ENCODE peak calls at places on chromosome 5, in ten cellular contexts. One of them, this sample, is unnamed.

GRCh38 chr5:37184748-37185364 is 64.3 kb downstream of the CPLANE1 start:
- DNase-seq in stomach: no peak
- DNase-seq in naive thymus-derived CD4-positive, alpha-beta T cell: no peak
- DNase-seq in upper lobe of left lung: no peak
- DNase-seq in mesendoderm: no peak
- DNase-seq in tibial nerve: no peak
- DNase-seq in AG04450: no peak
- DNase-seq in CD8-positive, alpha-beta memory T cell: no peak
- DNase-seq in A549: no peak
- DNase-seq in PC-3: no peak
- DNase-seq in this sample: no peak

GRCh38 chr5:62547929-62548678 is 30.5 kb upstream of the LRRC70 start:
- DNase-seq in stomach: no peak
- DNase-seq in naive thymus-derived CD4-positive, alpha-beta T cell: no peak
- DNase-seq in upper lobe of left lung: no peak
- DNase-seq in mesendoderm: no peak
- DNase-seq in tibial nerve: no peak
- DNase-seq in AG04450: peak; percentile 4
- DNase-seq in CD8-positive, alpha-beta memory T cell: no peak
- DNase-seq in A549: no peak
- DNase-seq in PC-3: no peak
- DNase-seq in this sample: no peak

GRCh38 chr5:150021491-150022162 is 21.1 kb downstream of the HMGXB3 start:
- DNase-seq in stomach: no peak
- DNase-seq in naive thymus-derived CD4-positive, alpha-beta T cell: no peak
- DNase-seq in upper lobe of left lung: peak; percentile 61
- DNase-seq in mesendoderm: peak; percentile 74
- DNase-seq in tibial nerve: no peak
- DNase-seq in AG04450: no peak
- DNase-seq in CD8-positive, alpha-beta memory T cell: no peak
- DNase-seq in A549: no peak
- DNase-seq in PC-3: peak; percentile 88
- DNase-seq in this sample: no peak

GRCh38 chr5:73694089-73694488 is 68.1 kb downstream of the ARHGEF28 start:
- DNase-seq in stomach: no peak
- DNase-seq in naive thymus-derived CD4-positive, alpha-beta T cell: no peak
- DNase-seq in upper lobe of left lung: no peak
- DNase-seq in mesendoderm: no peak
- DNase-seq in tibial nerve: no peak
- DNase-seq in AG04450: no peak
- DNase-seq in CD8-positive, alpha-beta memory T cell: no peak
- DNase-seq in A549: no peak
- DNase-seq in PC-3: no peak
- DNase-seq in this sample: no peak

GRCh38 chr5:116370886-116371285 is 203.7 kb downstream of the SEMA6A start:
- DNase-seq in stomach: no peak
- DNase-seq in naive thymus-derived CD4-positive, alpha-beta T cell: no peak
- DNase-seq in upper lobe of left lung: no peak
- DNase-seq in mesendoderm: no peak
- DNase-seq in tibial nerve: no peak
- DNase-seq in AG04450: no peak
- DNase-seq in CD8-positive, alpha-beta memory T cell: no peak
- DNase-seq in A549: no peak
- DNase-seq in PC-3: peak; percentile 3
- DNase-seq in this sample: no peak

GRCh38 chr5:137728048-137728447 is 7.8 kb downstream of the KLHL3 start:
- DNase-seq in stomach: no peak
- DNase-seq in naive thymus-derived CD4-positive, alpha-beta T cell: no peak
- DNase-seq in upper lobe of left lung: no peak
- DNase-seq in mesendoderm: no peak
- DNase-seq in tibial nerve: no peak
- DNase-seq in AG04450: no peak
- DNase-seq in CD8-positive, alpha-beta memory T cell: no peak
- DNase-seq in A549: no peak
- DNase-seq in PC-3: no peak
- DNase-seq in this sample: no peak

GRCh38 chr5:79561525-79561893 is 47.6 kb upstream of the HOMER1 start:
- DNase-seq in stomach: no peak
- DNase-seq in naive thymus-derived CD4-positive, alpha-beta T cell: peak; percentile 28
- DNase-seq in upper lobe of left lung: no peak
- DNase-seq in mesendoderm: no peak
- DNase-seq in tibial nerve: no peak
- DNase-seq in AG04450: no peak
- DNase-seq in CD8-positive, alpha-beta memory T cell: no peak
- DNase-seq in A549: no peak
- DNase-seq in PC-3: no peak
- DNase-seq in this sample: no peak

GRCh38 chr5:5141011-5141599 is 975 bp downstream of the ADAMTS16 start:
- DNase-seq in stomach: no peak
- DNase-seq in naive thymus-derived CD4-positive, alpha-beta T cell: no peak
- DNase-seq in upper lobe of left lung: no peak
- DNase-seq in mesendoderm: no peak
- DNase-seq in tibial nerve: no peak
- DNase-seq in AG04450: no peak
- DNase-seq in CD8-positive, alpha-beta memory T cell: no peak
- DNase-seq in A549: no peak
- DNase-seq in PC-3: peak; percentile 16
- DNase-seq in this sample: no peak

GRCh38 chr5:138694146-138694545 is 59.1 kb upstream of the CTNNA1 start:
- DNase-seq in stomach: no peak
- DNase-seq in naive thymus-derived CD4-positive, alpha-beta T cell: no peak
- DNase-seq in upper lobe of left lung: no peak
- DNase-seq in mesendoderm: peak; percentile 14
- DNase-seq in tibial nerve: no peak
- DNase-seq in AG04450: no peak
- DNase-seq in CD8-positive, alpha-beta memory T cell: no peak
- DNase-seq in A549: no peak
- DNase-seq in PC-3: no peak
- DNase-seq in this sample: no peak

GRCh38 chr5:98349251-98349989 is 424.0 kb upstream of the RGMB start:
- DNase-seq in stomach: no peak
- DNase-seq in naive thymus-derived CD4-positive, alpha-beta T cell: no peak
- DNase-seq in upper lobe of left lung: no peak
- DNase-seq in mesendoderm: peak; percentile 70
- DNase-seq in tibial nerve: no peak
- DNase-seq in AG04450: no peak
- DNase-seq in CD8-positive, alpha-beta memory T cell: no peak
- DNase-seq in A549: no peak
- DNase-seq in PC-3: peak; percentile 94
- DNase-seq in this sample: no peak

GRCh38 chr5:139190125-139190524 is 8.0 kb downstream of the SIL1 start:
- DNase-seq in stomach: no peak
- DNase-seq in naive thymus-derived CD4-positive, alpha-beta T cell: no peak
- DNase-seq in upper lobe of left lung: no peak
- DNase-seq in mesendoderm: no peak
- DNase-seq in tibial nerve: no peak
- DNase-seq in AG04450: peak; percentile 81
- DNase-seq in CD8-positive, alpha-beta memory T cell: no peak
- DNase-seq in A549: no peak
- DNase-seq in PC-3: no peak
- DNase-seq in this sample: no peak

GRCh38 chr5:60297658-60298057 is 402.3 kb downstream of the DEPDC1B start:
- DNase-seq in stomach: no peak
- DNase-seq in naive thymus-derived CD4-positive, alpha-beta T cell: no peak
- DNase-seq in upper lobe of left lung: no peak
- DNase-seq in mesendoderm: no peak
- DNase-seq in tibial nerve: no peak
- DNase-seq in AG04450: no peak
- DNase-seq in CD8-positive, alpha-beta memory T cell: no peak
- DNase-seq in A549: no peak
- DNase-seq in PC-3: no peak
- DNase-seq in this sample: no peak

GRCh38 chr5:92505925-92506324 is 1075.1 kb downstream of the NR2F1-AS1 start:
- DNase-seq in stomach: no peak
- DNase-seq in naive thymus-derived CD4-positive, alpha-beta T cell: no peak
- DNase-seq in upper lobe of left lung: no peak
- DNase-seq in mesendoderm: no peak
- DNase-seq in tibial nerve: no peak
- DNase-seq in AG04450: no peak
- DNase-seq in CD8-positive, alpha-beta memory T cell: no peak
- DNase-seq in A549: no peak
- DNase-seq in PC-3: no peak
- DNase-seq in this sample: no peak

GRCh38 chr5:141973871-141974595 is 5.1 kb downstream of the RNF14 start:
- DNase-seq in stomach: no peak
- DNase-seq in naive thymus-derived CD4-positive, alpha-beta T cell: no peak
- DNase-seq in upper lobe of left lung: no peak
- DNase-seq in mesendoderm: no peak
- DNase-seq in tibial nerve: no peak
- DNase-seq in AG04450: peak; percentile 48
- DNase-seq in CD8-positive, alpha-beta memory T cell: no peak
- DNase-seq in A549: no peak
- DNase-seq in PC-3: peak; percentile 52
- DNase-seq in this sample: no peak

GRCh38 chr5:8984386-8984785 is 561.5 kb downstream of the SEMA5A start:
- DNase-seq in stomach: no peak
- DNase-seq in naive thymus-derived CD4-positive, alpha-beta T cell: no peak
- DNase-seq in upper lobe of left lung: no peak
- DNase-seq in mesendoderm: no peak
- DNase-seq in tibial nerve: no peak
- DNase-seq in AG04450: no peak
- DNase-seq in CD8-positive, alpha-beta memory T cell: no peak
- DNase-seq in A549: no peak
- DNase-seq in PC-3: no peak
- DNase-seq in this sample: no peak

GRCh38 chr5:154753792-154754191 is 1.4 kb upstream of the LARP1 start:
- DNase-seq in stomach: peak; percentile 71
- DNase-seq in naive thymus-derived CD4-positive, alpha-beta T cell: no peak
- DNase-seq in upper lobe of left lung: no peak
- DNase-seq in mesendoderm: peak; percentile 45
- DNase-seq in tibial nerve: peak; percentile 84
- DNase-seq in AG04450: peak; percentile 87
- DNase-seq in CD8-positive, alpha-beta memory T cell: no peak
- DNase-seq in A549: no peak
- DNase-seq in PC-3: no peak
- DNase-seq in this sample: no peak
- H3K4me3 ChIP-seq in stomach: no peak overlapping the region
- H3K4me3 ChIP-seq in naive thymus-derived CD4-positive, alpha-beta T cell: no peak overlapping the region
- H3K4me3 ChIP-seq in upper lobe of left lung: peak overlapping the region; percentile 100
- H3K4me3 ChIP-seq in mesendoderm: no peak overlapping the region
- H3K4me3 ChIP-seq in tibial nerve: no peak overlapping the region
- H3K4me3 ChIP-seq in AG04450: no peak overlapping the region
- H3K4me3 ChIP-seq in CD8-positive, alpha-beta memory T cell: no peak overlapping the region
- H3K4me3 ChIP-seq in A549: peak overlapping the region; percentile 69
- H3K4me3 ChIP-seq in PC-3: no peak overlapping the region
- H3K4me3 ChIP-seq in this sample: peak overlapping the region; percentile 70

DNA sequence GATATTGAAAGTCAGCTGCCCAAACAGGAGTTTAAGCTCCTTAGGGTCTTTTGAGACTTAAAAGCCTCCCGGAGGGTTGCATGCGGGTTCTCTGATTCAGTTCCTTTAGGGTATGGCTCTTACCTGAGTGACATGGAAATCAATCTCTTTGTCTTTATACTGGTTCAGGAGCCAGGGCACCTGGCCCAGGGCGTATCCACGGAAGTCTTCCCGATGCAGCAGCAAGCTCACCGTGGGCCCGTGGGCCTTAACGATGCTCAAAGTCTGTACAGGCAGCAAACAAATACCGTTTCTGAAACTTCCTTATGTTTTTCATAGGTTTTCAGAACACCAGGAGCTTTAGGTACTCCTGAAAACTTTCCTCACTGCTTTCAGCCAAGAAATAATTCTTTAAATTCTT is 13.2 kb downstream of the MROH2B start:
- DNase-seq in stomach: no peak
- DNase-seq in naive thymus-derived CD4-positive, alpha-beta T cell: no peak
- DNase-seq in upper lobe of left lung: no peak
- DNase-seq in mesendoderm: no peak
- DNase-seq in tibial nerve: no peak
- DNase-seq in AG04450: no peak
- DNase-seq in CD8-positive, alpha-beta memory T cell: no peak
- DNase-seq in A549: no peak
- DNase-seq in PC-3: no peak
- DNase-seq in this sample: no peak
- H3K4me3 ChIP-seq in stomach: no peak overlapping the region
- H3K4me3 ChIP-seq in naive thymus-derived CD4-positive, alpha-beta T cell: no peak overlapping the region
- H3K4me3 ChIP-seq in upper lobe of left lung: no peak overlapping the region
- H3K4me3 ChIP-seq in mesendoderm: no peak overlapping the region
- H3K4me3 ChIP-seq in tibial nerve: no peak overlapping the region
- H3K4me3 ChIP-seq in AG04450: no peak overlapping the region
- H3K4me3 ChIP-seq in CD8-positive, alpha-beta memory T cell: no peak overlapping the region
- H3K4me3 ChIP-seq in A549: no peak overlapping the region
- H3K4me3 ChIP-seq in PC-3: no peak overlapping the region
- H3K4me3 ChIP-seq in this sample: no peak overlapping the region

GRCh38 chr5:135487839-135488514 is 35.8 kb upstream of the TIFAB start:
- DNase-seq in stomach: no peak
- DNase-seq in naive thymus-derived CD4-positive, alpha-beta T cell: no peak
- DNase-seq in upper lobe of left lung: no peak
- DNase-seq in mesendoderm: no peak
- DNase-seq in tibial nerve: no peak
- DNase-seq in AG04450: no peak
- DNase-seq in CD8-positive, alpha-beta memory T cell: no peak
- DNase-seq in A549: no peak
- DNase-seq in PC-3: no peak
- DNase-seq in this sample: no peak
- H3K4me3 ChIP-seq in stomach: no peak overlapping the region
- H3K4me3 ChIP-seq in naive thymus-derived CD4-positive, alpha-beta T cell: no peak overlapping the region
- H3K4me3 ChIP-seq in upper lobe of left lung: peak overlapping the region; percentile 37
- H3K4me3 ChIP-seq in mesendoderm: no peak overlapping the region
- H3K4me3 ChIP-seq in tibial nerve: no peak overlapping the region
- H3K4me3 ChIP-seq in AG04450: peak overlapping the region; percentile 13
- H3K4me3 ChIP-seq in CD8-positive, alpha-beta memory T cell: no peak overlapping the region
- H3K4me3 ChIP-seq in A549: peak overlapping the region; percentile 38
- H3K4me3 ChIP-seq in PC-3: peak overlapping the region; percentile 63
- H3K4me3 ChIP-seq in this sample: no peak overlapping the region

DNA sequence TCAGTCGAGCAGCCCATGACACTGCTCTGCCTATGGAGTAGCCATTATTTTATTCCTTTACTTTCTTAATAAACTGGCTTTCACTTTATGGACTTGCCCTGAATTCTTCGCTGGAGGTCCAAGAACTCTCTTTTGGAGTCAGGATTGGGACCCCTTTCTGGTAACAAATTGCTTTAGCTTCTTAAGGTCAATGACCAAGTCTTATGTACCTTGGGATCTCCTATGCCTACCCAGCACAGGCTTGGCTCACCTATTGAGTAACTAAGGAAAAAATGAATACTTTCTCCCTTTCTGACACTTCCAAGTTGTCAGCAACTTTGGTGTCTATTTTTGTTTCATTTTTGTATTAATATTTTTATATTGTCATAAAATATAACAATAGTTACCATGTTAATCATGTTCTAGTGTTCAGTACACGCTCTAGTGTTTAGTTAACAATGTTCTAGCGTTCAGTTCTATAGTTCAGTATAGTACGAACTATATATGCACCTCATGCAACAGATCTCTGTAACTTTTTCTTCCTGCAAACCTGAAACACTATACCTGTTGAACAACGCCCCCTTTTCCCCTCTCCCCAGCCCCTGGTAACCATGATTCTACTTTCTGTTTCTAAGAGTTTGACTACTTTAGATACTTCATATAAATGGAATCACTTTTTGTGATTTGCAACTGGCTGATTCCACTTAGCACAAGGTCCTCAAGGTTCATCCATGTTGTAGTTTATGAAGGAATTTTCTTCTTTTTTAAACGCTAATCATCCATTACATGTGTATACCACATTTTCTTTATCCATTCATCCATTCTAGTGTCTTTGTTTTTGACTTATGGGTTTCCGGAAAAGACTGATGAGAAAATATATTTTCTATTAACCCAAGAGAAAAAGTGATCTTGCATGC is 1.8 kb upstream of the RHOBTB3 start:
- DNase-seq in stomach: no peak
- DNase-seq in naive thymus-derived CD4-positive, alpha-beta T cell: no peak
- DNase-seq in upper lobe of left lung: no peak
- DNase-seq in mesendoderm: no peak
- DNase-seq in tibial nerve: no peak
- DNase-seq in AG04450: no peak
- DNase-seq in CD8-positive, alpha-beta memory T cell: no peak
- DNase-seq in A549: no peak
- DNase-seq in PC-3: no peak
- DNase-seq in this sample: no peak
- H3K4me3 ChIP-seq in stomach: no peak overlapping the region
- H3K4me3 ChIP-seq in naive thymus-derived CD4-positive, alpha-beta T cell: no peak overlapping the region
- H3K4me3 ChIP-seq in upper lobe of left lung: no peak overlapping the region
- H3K4me3 ChIP-seq in mesendoderm: no peak overlapping the region
- H3K4me3 ChIP-seq in tibial nerve: no peak overlapping the region
- H3K4me3 ChIP-seq in AG04450: no peak overlapping the region
- H3K4me3 ChIP-seq in CD8-positive, alpha-beta memory T cell: no peak overlapping the region
- H3K4me3 ChIP-seq in A549: no peak overlapping the region
- H3K4me3 ChIP-seq in PC-3: no peak overlapping the region
- H3K4me3 ChIP-seq in this sample: no peak overlapping the region

This sample was measured in Jurkat, Clone E6-1.